ENCODE peak calls at places on chromosome 18, in seven cellular contexts. Y is osteoblast, D is mammary epithelial cell, L is lung, N is astrocyte of the spinal cord, M is WTC11, K is A549. B is an unnamed sample.

GRCh38 chr18:26383454-26384270 is 157.4 kb downstream of the TAF4B start:
- DNase-seq in M (no peak), Y (no peak), N (peak), D (peak), K (peak), L (no peak), B (peak)

GRCh38 chr18:74276609-74277008 is 15.2 kb downstream of the CYB5A start:
- DNase-seq in K (no peak), Y (no peak), L (no peak), D (no peak), N (no peak), M (no peak), B (no peak)

GRCh38 chr18:76005632-76006031 is 489.4 kb downstream of the ZNF516 start:
- DNase-seq in M (no peak), N (no peak), L (no peak), Y (no peak), K (no peak), D (no peak), B (no peak)

GRCh38 chr18:45719106-45719505 is 4.9 kb upstream of the SLC14A1 start:
- DNase-seq in K (no peak), M (no peak), Y (no peak), D (no peak), L (no peak), N (no peak), B (no peak)

GRCh38 chr18:79924814-79925655 is 26.4 kb downstream of the SLC66A2 start:
- DNase-seq in D (no peak), L (no peak), M (peak), N (no peak), Y (peak), K (no peak), B (no peak)

GRCh38 chr18:37394610-37394965 is 171.0 kb downstream of the CELF4 start:
- DNase-seq in M (no peak), D (no peak), K (no peak), Y (no peak), L (no peak), N (no peak), B (no peak)

GRCh38 chr18:59885579-59886163 is 14.1 kb upstream of the PMAIP1 start:
- DNase-seq in Y (peak), M (no peak), D (peak), N (peak), L (no peak), K (no peak), B (no peak)

GRCh38 chr18:702957-703659 is 9.3 kb downstream of the ENOSF1 start:
- DNase-seq in N (peak), L (no peak), K (no peak), M (no peak), Y (peak), D (peak), B (peak)

GRCh38 chr18:74540689-74541421 is 6.6 kb downstream of the CNDP1 start:
- DNase-seq in M (no peak), K (no peak), N (no peak), Y (no peak), L (no peak), D (no peak), B (no peak)

GRCh38 chr18:56873441-56874140 is 222.4 kb downstream of the WDR7 start:
- DNase-seq in M (peak), N (no peak), L (no peak), Y (no peak), K (no peak), D (no peak), B (no peak)

GRCh38 chr18:52337286-52337685 is 2.7 kb upstream of the DCC start:
- DNase-seq in N (peak), L (no peak), M (no peak), D (peak), K (no peak), Y (no peak), B (no peak)

GRCh38 chr18:46754661-46755292 is 2.1 kb downstream of the ST8SIA5 start:
- DNase-seq in Y (no peak), D (no peak), M (peak), N (no peak), L (no peak), K (no peak), B (no peak)

GRCh38 chr18:499351-500229 is 911 bp downstream of the COLEC12 start:
- DNase-seq in L (peak), Y (peak), K (no peak), N (peak), D (peak), M (no peak), B (peak)

GRCh38 chr18:37294951-37295350 is 270.6 kb downstream of the CELF4 start:
- DNase-seq in Y (peak), N (no peak), D (no peak), M (peak), K (no peak), L (no peak), B (no peak)

GRCh38 chr18:21831413-21831831 is 90.8 kb downstream of the MIB1 start:
- DNase-seq in K (no peak), M (no peak), L (no peak), Y (no peak), N (no peak), D (no peak), B (no peak)

GRCh38 chr18:58527116-58528010 is 101.5 kb downstream of the ALPK2 start:
- DNase-seq in N (peak), Y (no peak), K (peak), M (no peak), L (no peak), D (no peak), B (no peak)

GRCh38 chr18:61703508-61703907 is 189.3 kb downstream of the RNF152 start:
- DNase-seq in K (no peak), L (no peak), Y (no peak), M (no peak), D (no peak), N (peak), B (peak)

GRCh38 chr18:61896118-61896517 is 3.3 kb upstream of the RNF152 start:
- DNase-seq in N (no peak), M (no peak), L (no peak), D (no peak), K (no peak), Y (no peak), B (no peak)

GRCh38 chr18:10923671-10924070 is 225.7 kb downstream of the PIEZO2 start:
- DNase-seq in K (no peak), L (no peak), M (no peak), N (no peak), Y (no peak), D (no peak), B (no peak)

GRCh38 chr18:67608909-67609308 is 92.4 kb upstream of the DSEL start:
- DNase-seq in K (no peak), Y (no peak), L (no peak), D (peak), N (peak), M (no peak), B (no peak)

GRCh38 chr18:3450358-3451107 is 561 bp downstream of the TGIF1 start:
- DNase-seq in M (no peak), K (no peak), N (peak), Y (peak), L (peak), D (no peak), B (no peak)

GRCh38 chr18:44819944-44820510 is 139.3 kb downstream of the SETBP1 start:
- DNase-seq in D (no peak), Y (no peak), K (no peak), N (no peak), M (no peak), L (no peak), B (no peak)

GRCh38 chr18:50114448-50114847 is 80.5 kb downstream of the MYO5B start:
- DNase-seq in M (no peak), Y (no peak), K (no peak), D (no peak), N (no peak), L (no peak), B (no peak)

GRCh38 chr18:63137999-63138448 is 181.5 kb downstream of the BCL2 start:
- DNase-seq in Y (no peak), K (no peak), D (no peak), M (no peak), L (no peak), N (no peak), B (no peak)

GRCh38 chr18:75133721-75134645 is 75.0 kb downstream of the PTGR3 start:
- DNase-seq in M (no peak), L (no peak), N (no peak), D (no peak), Y (peak), K (no peak), B (no peak)

GRCh38 chr18:79424008-79424565 is 28.4 kb downstream of the NFATC1 start:
- DNase-seq in N (no peak), M (no peak), L (no peak), K (no peak), Y (no peak), D (no peak), B (no peak)

GRCh38 chr18:68772268-68772667 is 25.6 kb upstream of the CCDC102B start:
- DNase-seq in L (no peak), K (no peak), M (no peak), N (no peak), Y (no peak), D (no peak), B (no peak)

GRCh38 chr18:1018211-1018651 is 113.6 kb downstream of the ADCYAP1 start:
- DNase-seq in D (no peak), Y (no peak), M (no peak), N (peak), L (no peak), K (no peak), B (no peak)

GRCh38 chr18:37720706-37721105 is 155.1 kb upstream of the CELF4 start:
- DNase-seq in M (no peak), D (no peak), N (no peak), L (no peak), K (no peak), Y (no peak), B (no peak)

GRCh38 chr18:62187543-62188378 is 706 bp downstream of the RELCH start:
- DNase-seq in Y (peak), M (peak), L (peak), K (no peak), N (peak), D (peak), B (no peak)

GRCh38 chr18:76274470-76275289 is 220.4 kb downstream of the ZNF516 start:
- DNase-seq in L (no peak), D (no peak), K (peak), Y (no peak), M (peak), N (no peak), B (no peak)

GRCh38 chr18:47323158-47323557 is 71.7 kb upstream of the SKOR2 start:
- DNase-seq in Y (no peak), N (peak), M (no peak), K (no peak), D (peak), L (no peak), B (no peak)

GRCh38 chr18:80147037-80147417 is 38.0 kb downstream of the ADNP2 start:
- DNase-seq in L (no peak), M (no peak), N (peak), K (no peak), D (no peak), Y (no peak), B (no peak)

GRCh38 chr18:10787293-10787901 is 261.6 kb downstream of the NAPG start:
- DNase-seq in K (peak), M (peak), L (peak), Y (peak), D (peak), N (peak), B (peak)

GRCh38 chr18:34033968-34034367 is 190.7 kb downstream of the NOL4 start:
- DNase-seq in K (no peak), Y (no peak), M (no peak), N (no peak), L (no peak), D (no peak), B (no peak)

GRCh38 chr18:13813271-13813849 is 10.6 kb upstream of the MC5R start:
- DNase-seq in K (peak), L (peak), N (peak), M (peak), D (peak), Y (peak), B (no peak)

GRCh38 chr18:74748809-74749208 is 151.1 kb downstream of the ZNF407 start:
- DNase-seq in M (no peak), Y (no peak), L (no peak), N (no peak), D (no peak), K (no peak), B (no peak)

DNA sequence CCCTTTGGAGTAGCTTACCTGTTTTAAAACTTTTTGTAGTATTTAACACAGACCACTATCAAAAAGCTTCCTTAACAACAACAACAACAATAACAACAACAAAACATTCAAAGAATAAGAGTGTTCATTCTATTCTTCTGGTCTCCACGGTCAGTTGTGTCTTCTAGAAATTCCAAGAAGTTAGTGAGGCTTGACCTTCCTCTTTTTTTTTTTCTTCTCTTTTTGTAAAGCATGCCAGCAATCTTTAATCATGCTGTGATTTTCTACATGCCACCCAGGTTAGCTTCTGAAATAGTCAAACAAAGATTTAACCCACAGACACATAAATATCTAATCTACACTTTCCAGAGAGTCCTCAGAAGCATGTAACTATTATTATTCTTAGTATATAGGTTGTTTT is 28.4 kb upstream of the KLHL14 start:
- DNase-seq in Y (no peak), M (no peak), L (no peak), K (no peak), D (no peak), N (no peak), B (no peak)
- TF ChIP-seq CTCF in Y (no peak), M (no peak), L (no peak), K (no peak), D (no peak), N (no peak), B (no peak)

GRCh38 chr18:23702606-23703005 is 13.4 kb downstream of the LAMA3 start:
- DNase-seq in N (no peak), D (no peak), Y (no peak), M (no peak), L (no peak), K (no peak), B (no peak)

GRCh38 chr18:23701544-23702064 is 12.4 kb downstream of the LAMA3 start:
- DNase-seq in L (no peak), M (no peak), D (no peak), Y (no peak), N (no peak), K (no peak), B (no peak)

GRCh38 chr18:23703987-23704384 is 14.7 kb downstream of the LAMA3 start:
- DNase-seq in D (no peak), L (no peak), Y (no peak), K (no peak), M (no peak), N (no peak), B (no peak)

GRCh38 chr18:23704806-23705205 is 15.6 kb downstream of the LAMA3 start:
- DNase-seq in D (no peak), L (no peak), K (no peak), N (no peak), Y (no peak), M (no peak), B (no peak)

GRCh38 chr18:23703057-23703986 is 14.1 kb downstream of the LAMA3 start:
- DNase-seq in N (peak), K (peak), M (no peak), Y (peak), D (peak), L (no peak), B (peak)
- TF ChIP-seq CTCF in N (peak), K (peak), M (peak), Y (peak), D (peak), L (peak), B (peak)

GRCh38 chr18:5890606-5891360 is 4.5 kb downstream of the TMEM200C start:
- DNase-seq in D (no peak), K (peak), M (peak), L (no peak), N (no peak), Y (peak), B (no peak)
- TF ChIP-seq CTCF in D (no peak), K (peak), M (peak), L (peak), N (peak), Y (no peak), B (no peak)

GRCh38 chr18:9366126-9366714 is 31.6 kb downstream of the TWSG1 start:
- DNase-seq in M (peak), Y (peak), L (no peak), N (peak), K (peak), D (peak), B (no peak)
- TF ChIP-seq CTCF in M (no peak), Y (peak), L (no peak), N (peak), K (no peak), D (peak), B (peak)